ENCODE peak calls at places on chromosomes 12 and 14, in four cellular contexts. One of them, this sample, is unnamed.

GRCh38 chr14:91508105-91508504 is 2.0 kb downstream of the PPP4R3A start:
- DNase-seq in endothelial cell of umbilical vein: no peak
- DNase-seq in A549: no peak
- DNase-seq in K562: no peak
- DNase-seq in this sample: no peak

GRCh38 chr14:106877527-106877926 is 1351.1 kb downstream of the TMEM121 start:
- DNase-seq in K562: no peak
- DNase-seq in endothelial cell of umbilical vein: no peak
- DNase-seq in A549: no peak
- DNase-seq in this sample: no peak

GRCh38 chr14:63949696-63950095 is 96.9 kb downstream of the SYNE2 start:
- DNase-seq in A549: no peak
- DNase-seq in endothelial cell of umbilical vein: no peak
- DNase-seq in K562: no peak
- DNase-seq in this sample: no peak

GRCh38 chr12:109346920-109347319 is 780 bp upstream of the MYO1H start:
- DNase-seq in A549: peak; percentile 32
- DNase-seq in endothelial cell of umbilical vein: no peak
- DNase-seq in K562: peak; percentile 13
- DNase-seq in this sample: peak; percentile 36

GRCh38 chr12:20528208-20528607 is 159.9 kb downstream of the PDE3A start:
- DNase-seq in A549: peak; percentile 82
- DNase-seq in K562: no peak
- DNase-seq in endothelial cell of umbilical vein: no peak
- DNase-seq in this sample: peak; percentile 30

GRCh38 chr12:99029502-99030271 is 384.6 kb downstream of the APAF1 start:
- DNase-seq in A549: no peak
- DNase-seq in endothelial cell of umbilical vein: no peak
- DNase-seq in K562: no peak
- DNase-seq in this sample: no peak

GRCh38 chr12:104050436-104050835 is 449 bp upstream of the GLT8D2 start:
- DNase-seq in endothelial cell of umbilical vein: no peak
- DNase-seq in A549: no peak
- DNase-seq in K562: no peak
- DNase-seq in this sample: no peak

GRCh38 chr12:103392722-103393121 is 103.0 kb downstream of the C12orf42 start:
- DNase-seq in K562: no peak
- DNase-seq in endothelial cell of umbilical vein: no peak
- DNase-seq in A549: no peak
- DNase-seq in this sample: no peak

GRCh38 chr14:52692248-52692962 is 3.0 kb downstream of the ERO1A start:
- DNase-seq in endothelial cell of umbilical vein: no peak
- DNase-seq in K562: no peak
- DNase-seq in A549: no peak
- DNase-seq in this sample: peak; percentile 80

GRCh38 chr12:75656650-75657049 is 145.2 kb upstream of the KRR1 start:
- DNase-seq in endothelial cell of umbilical vein: no peak
- DNase-seq in K562: no peak
- DNase-seq in A549: peak; percentile 76
- DNase-seq in this sample: no peak

GRCh38 chr12:5273709-5274108 is 158.2 kb upstream of the NTF3 start:
- DNase-seq in A549: no peak
- DNase-seq in K562: no peak
- DNase-seq in endothelial cell of umbilical vein: no peak
- DNase-seq in this sample: no peak

GRCh38 chr14:32044454-32044853 is 32.6 kb upstream of the ARHGAP5 start:
- DNase-seq in K562: no peak
- DNase-seq in endothelial cell of umbilical vein: no peak
- DNase-seq in A549: no peak
- DNase-seq in this sample: no peak

GRCh38 chr14:35414365-35414764 is 9.8 kb upstream of the NFKBIA start:
- DNase-seq in A549: no peak
- DNase-seq in endothelial cell of umbilical vein: peak; percentile 85
- DNase-seq in K562: no peak
- DNase-seq in this sample: no peak

GRCh38 chr14:95635051-95635450 is 51.2 kb upstream of the TCL1B start:
- DNase-seq in A549: no peak
- DNase-seq in endothelial cell of umbilical vein: no peak
- DNase-seq in K562: no peak
- DNase-seq in this sample: no peak

GRCh38 chr12:130973109-130973508 is 19.4 kb downstream of the ADGRD1 start:
- DNase-seq in endothelial cell of umbilical vein: no peak
- DNase-seq in K562: no peak
- DNase-seq in A549: no peak
- DNase-seq in this sample: peak; percentile 37

GRCh38 chr14:71403673-71404072 is 496.4 kb downstream of the PCNX1 start:
- DNase-seq in endothelial cell of umbilical vein: no peak
- DNase-seq in K562: no peak
- DNase-seq in A549: peak; percentile 20
- DNase-seq in this sample: peak; percentile 34

GRCh38 chr12:77343291-77343690 is 277.9 kb upstream of the E2F7 start:
- DNase-seq in K562: no peak
- DNase-seq in A549: no peak
- DNase-seq in endothelial cell of umbilical vein: no peak
- DNase-seq in this sample: no peak

GRCh38 chr12:14970467-14970866 is 2.4 kb upstream of the PDE6H start:
- DNase-seq in K562: no peak
- DNase-seq in endothelial cell of umbilical vein: no peak
- DNase-seq in A549: no peak
- DNase-seq in this sample: no peak

GRCh38 chr12:4116251-4117111 is 157.1 kb upstream of the CCND2 start:
- DNase-seq in endothelial cell of umbilical vein: peak; percentile 14
- DNase-seq in K562: no peak
- DNase-seq in A549: no peak
- DNase-seq in this sample: no peak

GRCh38 chr12:65631621-65632111 is 192.6 kb upstream of the HMGA2 start:
- DNase-seq in endothelial cell of umbilical vein: peak; percentile 94
- DNase-seq in K562: no peak
- DNase-seq in A549: peak; percentile 95
- DNase-seq in this sample: no peak

GRCh38 chr14:69615471-69616407 is 4.3 kb downstream of the SUSD6 start:
- DNase-seq in A549: no peak
- DNase-seq in K562: no peak
- DNase-seq in endothelial cell of umbilical vein: peak; percentile 65
- DNase-seq in this sample: peak; percentile 66

GRCh38 chr14:100398044-100398443 is 74.9 kb downstream of the SLC25A47 start:
- DNase-seq in K562: no peak
- DNase-seq in endothelial cell of umbilical vein: no peak
- DNase-seq in A549: peak; percentile 36
- DNase-seq in this sample: no peak

GRCh38 chr12:122459211-122459610 is 36.7 kb upstream of the CLIP1 start:
- DNase-seq in endothelial cell of umbilical vein: no peak
- DNase-seq in A549: no peak
- DNase-seq in K562: no peak
- DNase-seq in this sample: no peak

GRCh38 chr12:95117178-95117599 is 43.8 kb upstream of the NR2C1 start:
- DNase-seq in K562: peak; percentile 57
- DNase-seq in endothelial cell of umbilical vein: peak; percentile 85
- DNase-seq in A549: peak; percentile 82
- DNase-seq in this sample: peak; percentile 78

GRCh38 chr12:104410326-104410725 is 46.4 kb upstream of the CHST11 start:
- DNase-seq in A549: no peak
- DNase-seq in K562: no peak
- DNase-seq in endothelial cell of umbilical vein: no peak
- DNase-seq in this sample: no peak

GRCh38 chr12:4440187-4440941 is 5.3 kb downstream of the FGF6 start:
- DNase-seq in K562: no peak
- DNase-seq in A549: no peak
- DNase-seq in endothelial cell of umbilical vein: no peak
- DNase-seq in this sample: no peak

GRCh38 chr14:87233806-87234384 is 759.1 kb downstream of the GALC start:
- DNase-seq in K562: no peak
- DNase-seq in A549: no peak
- DNase-seq in endothelial cell of umbilical vein: no peak
- DNase-seq in this sample: no peak

GRCh38 chr12:6769003-6769389 is 2.8 kb downstream of the PTMS start:
- DNase-seq in endothelial cell of umbilical vein: peak; percentile 33
- DNase-seq in K562: no peak
- DNase-seq in A549: peak; percentile 54
- DNase-seq in this sample: no peak

GRCh38 chr14:49505026-49505766 is 81.0 kb downstream of the RPS29 start:
- DNase-seq in endothelial cell of umbilical vein: no peak
- DNase-seq in K562: no peak
- DNase-seq in A549: peak; percentile 46
- DNase-seq in this sample: no peak

GRCh38 chr14:54669759-54670630 is 103.1 kb downstream of the SAMD4A start:
- DNase-seq in endothelial cell of umbilical vein: no peak
- DNase-seq in K562: no peak
- DNase-seq in A549: no peak
- DNase-seq in this sample: no peak

GRCh38 chr12:107320031-107320928 is 226.9 kb upstream of the CRY1 start:
- DNase-seq in K562: no peak
- DNase-seq in A549: peak; percentile 81
- DNase-seq in endothelial cell of umbilical vein: peak; percentile 14
- DNase-seq in this sample: peak; percentile 71

GRCh38 chr12:56296207-56296785 is 3.8 kb downstream of the CS start:
- DNase-seq in K562: no peak
- DNase-seq in A549: no peak
- DNase-seq in endothelial cell of umbilical vein: no peak
- DNase-seq in this sample: no peak

GRCh38 chr14:55097894-55098560 is 31.0 kb upstream of the LGALS3 start:
- DNase-seq in A549: no peak
- DNase-seq in K562: no peak
- DNase-seq in endothelial cell of umbilical vein: no peak
- DNase-seq in this sample: peak; percentile 57

GRCh38 chr14:100022772-100023451 is 42.3 kb upstream of the EVL start:
- DNase-seq in endothelial cell of umbilical vein: no peak
- DNase-seq in A549: no peak
- DNase-seq in K562: no peak
- DNase-seq in this sample: no peak

GRCh38 chr12:53057816-53058500 is 8.1 kb downstream of the TNS2 start:
- DNase-seq in endothelial cell of umbilical vein: no peak
- DNase-seq in A549: no peak
- DNase-seq in K562: no peak
- DNase-seq in this sample: no peak

GRCh38 chr12:104588048-104588942 is 131.5 kb downstream of the CHST11 start:
- DNase-seq in K562: no peak
- DNase-seq in A549: peak; percentile 86
- DNase-seq in endothelial cell of umbilical vein: peak; percentile 59
- DNase-seq in this sample: no peak

GRCh38 chr12:11949738-11950403 is 120.9 kb upstream of the BCL2L14 start:
- DNase-seq in K562: no peak
- DNase-seq in A549: no peak
- DNase-seq in endothelial cell of umbilical vein: no peak
- DNase-seq in this sample: no peak

DNA sequence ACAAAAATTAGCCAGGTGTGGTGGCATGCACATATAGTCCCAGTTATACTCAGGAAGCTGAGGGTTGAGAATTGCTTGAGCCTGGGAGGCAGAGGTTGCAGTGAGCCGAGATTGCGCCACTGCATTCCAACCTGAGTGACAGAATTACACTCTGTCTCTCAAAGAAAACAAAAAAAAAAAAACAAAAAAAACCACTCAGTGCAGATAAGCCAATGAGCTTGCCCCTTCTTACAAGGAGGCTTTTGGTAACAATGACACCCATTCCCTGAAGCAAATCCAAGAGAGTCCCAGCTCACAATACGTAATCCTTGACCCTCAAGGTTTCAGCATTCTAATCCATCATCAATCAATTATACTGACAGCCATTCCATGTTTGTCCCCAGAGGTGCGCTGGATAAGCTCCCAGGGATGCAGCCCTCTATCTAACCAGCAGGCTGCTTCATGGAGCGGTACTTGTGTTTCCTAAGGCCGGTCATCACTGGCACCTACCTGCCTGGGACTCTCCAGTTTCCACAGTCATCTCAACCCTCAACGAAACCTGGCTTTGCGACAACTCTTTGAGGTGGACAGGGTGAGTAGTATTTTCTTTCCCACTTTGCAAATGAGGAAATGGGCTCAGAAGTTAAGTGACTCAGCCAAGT is 12.4 kb downstream of the GCN1 start:
- DNase-seq in K562: no peak
- DNase-seq in A549: no peak
- DNase-seq in endothelial cell of umbilical vein: no peak
- DNase-seq in this sample: no peak
- TF ChIP-seq MYC in K562: no peak
- TF ChIP-seq MYC in A549: no peak
- TF ChIP-seq MYC in endothelial cell of umbilical vein: no peak
- TF ChIP-seq MYC in this sample: no peak

DNA sequence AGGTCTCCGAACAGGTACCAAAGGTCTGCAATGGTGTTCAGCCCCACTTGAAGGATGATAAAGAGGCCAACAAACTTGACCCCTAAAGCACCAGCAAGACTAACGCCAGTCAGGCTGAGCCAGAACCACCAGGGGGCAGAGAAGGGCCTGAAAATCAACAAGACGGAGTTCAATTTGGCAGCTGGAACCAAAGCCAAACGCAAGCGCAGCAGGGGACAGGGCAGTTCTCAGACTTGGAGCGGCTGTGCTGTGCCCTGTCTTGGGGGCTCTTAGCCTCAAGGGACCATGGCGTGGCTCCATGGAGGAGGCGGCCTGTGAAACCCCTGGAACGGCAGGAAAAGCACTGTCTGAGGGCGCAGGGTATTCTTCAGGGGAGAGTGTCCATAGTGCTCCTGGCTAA is 19.6 kb downstream of the POMT2 start:
- DNase-seq in A549: peak; percentile 89
- DNase-seq in K562: peak; percentile 48
- DNase-seq in endothelial cell of umbilical vein: peak; percentile 74
- DNase-seq in this sample: peak; percentile 71
- TF ChIP-seq CTCF in A549: peak; percentile 95
- TF ChIP-seq CTCF in K562: peak; percentile 75
- TF ChIP-seq CTCF in endothelial cell of umbilical vein: peak; percentile 85
- TF ChIP-seq CTCF in this sample: peak; percentile 84

GRCh38 chr14:61281186-61281676 is at the start of gene TMEM30B:
- DNase-seq in K562: no peak
- DNase-seq in A549: no peak
- DNase-seq in endothelial cell of umbilical vein: no peak
- DNase-seq in this sample: no peak
- TF ChIP-seq MYC in K562: no peak
- TF ChIP-seq MYC in A549: no peak
- TF ChIP-seq MYC in endothelial cell of umbilical vein: no peak
- TF ChIP-seq MYC in this sample: no peak

DNA sequence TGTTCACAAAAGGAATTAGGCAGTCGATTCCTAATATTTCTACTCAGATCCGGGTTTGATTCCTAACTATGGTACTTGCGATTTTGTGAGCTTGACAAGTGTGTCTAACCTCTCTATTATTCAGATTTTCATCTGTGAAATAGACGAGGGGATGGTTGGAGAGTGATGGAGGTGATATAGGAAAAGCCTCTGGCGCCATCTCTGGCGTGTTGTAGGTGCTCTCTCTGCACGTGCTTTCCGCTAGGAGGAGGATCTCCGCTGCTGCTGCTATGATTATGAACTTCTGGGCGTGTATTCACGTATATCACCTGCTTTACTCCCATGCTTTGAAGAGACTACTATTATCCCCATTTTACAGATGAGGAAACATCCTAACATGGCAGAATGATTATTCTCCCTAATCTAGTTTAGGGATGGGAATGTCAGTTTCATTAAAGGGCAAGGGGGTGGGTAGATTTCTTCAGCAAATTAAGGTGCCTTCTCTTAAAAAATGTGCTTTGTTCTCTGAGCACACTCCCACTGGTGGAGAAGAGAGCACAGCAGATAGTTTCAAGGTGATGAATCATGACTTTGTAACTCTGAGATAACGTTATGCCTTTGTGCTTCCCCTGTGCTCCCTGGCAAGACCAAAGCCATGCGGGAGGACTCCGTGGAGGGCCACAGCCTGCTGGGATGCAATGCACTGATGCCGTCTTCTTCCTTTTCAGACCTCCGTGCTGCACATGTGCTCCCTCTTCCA is 97.1 kb downstream of the PRIMA1 start:
- DNase-seq in A549: no peak
- DNase-seq in endothelial cell of umbilical vein: no peak
- DNase-seq in K562: no peak
- DNase-seq in this sample: no peak
- TF ChIP-seq CTCF in A549: no peak
- TF ChIP-seq CTCF in endothelial cell of umbilical vein: no peak
- TF ChIP-seq CTCF in K562: peak; percentile 38
- TF ChIP-seq CTCF in this sample: no peak

This sample was measured in NB4.